ENCODE peak calls at places on chromosomes 2 and 18, in seven cellular contexts. A, P, H, V, G, T and R are unnamed samples.

GRCh38 chr2:121471571-121472464 is 58.9 kb upstream of the RNU4ATAC start:
- DNase-seq in A (no peak), V (no peak), T (no peak), G (no peak), P (no peak), H (no peak), R (no peak)

GRCh38 chr2:173713904-173714555 is 251.1 kb downstream of the SP3 start:
- DNase-seq in H (no peak), V (no peak), P (no peak), A (no peak), G (no peak), T (no peak), R (no peak)

GRCh38 chr2:196074631-196075030 is 6.0 kb upstream of the DNAH7 start:
- DNase-seq in T (no peak), P (no peak), V (no peak), A (no peak), G (no peak), H (no peak), R (no peak)

GRCh38 chr2:71995067-71995665 is 152.5 kb downstream of the CYP26B1 start:
- DNase-seq in G (no peak), T (no peak), P (peak; percentile 77), H (no peak), A (no peak), V (no peak), R (no peak)

GRCh38 chr2:239081622-239082021 is 233.7 kb downstream of the TWIST2 start:
- DNase-seq in H (no peak), V (no peak), T (no peak), P (no peak), G (no peak), A (no peak), R (no peak)

GRCh38 chr2:142853912-142854311 is 23.6 kb upstream of the KYNU start:
- DNase-seq in V (no peak), G (no peak), T (no peak), A (no peak), H (no peak), P (no peak), R (no peak)

GRCh38 chr2:148701039-148701438 is 56.5 kb downstream of the EPC2 start:
- DNase-seq in A (no peak), G (no peak), T (no peak), P (no peak), H (no peak), V (no peak), R (no peak)

GRCh38 chr18:22705328-22705727 is 227.8 kb upstream of the RBBP8 start:
- DNase-seq in P (peak; percentile 14), H (no peak), A (no peak), T (no peak), V (no peak), G (no peak), R (no peak)

GRCh38 chr18:12803069-12803936 is 80.7 kb downstream of the PTPN2 start:
- DNase-seq in T (no peak), G (no peak), H (no peak), V (no peak), A (no peak), P (no peak), R (no peak)

GRCh38 chr2:224042191-224042696 is 3.2 kb upstream of the SERPINE2 start:
- DNase-seq in H (no peak), A (no peak), G (no peak), V (peak; percentile 43), T (no peak), P (no peak), R (no peak)

GRCh38 chr2:172246649-172247048 is 143.9 kb upstream of the DLX2 start:
- DNase-seq in G (no peak), H (no peak), V (no peak), P (peak; percentile 70), T (no peak), A (no peak), R (no peak)

GRCh38 chr2:168165418-168165817 is 82.0 kb downstream of the STK39 start:
- DNase-seq in P (peak; percentile 24), G (no peak), H (no peak), A (no peak), T (no peak), V (no peak), R (no peak)

GRCh38 chr2:61758991-61759390 is 94.9 kb downstream of the FAM161A start:
- DNase-seq in V (no peak), T (no peak), P (peak; percentile 67), H (no peak), A (no peak), G (no peak), R (no peak)

DNA sequence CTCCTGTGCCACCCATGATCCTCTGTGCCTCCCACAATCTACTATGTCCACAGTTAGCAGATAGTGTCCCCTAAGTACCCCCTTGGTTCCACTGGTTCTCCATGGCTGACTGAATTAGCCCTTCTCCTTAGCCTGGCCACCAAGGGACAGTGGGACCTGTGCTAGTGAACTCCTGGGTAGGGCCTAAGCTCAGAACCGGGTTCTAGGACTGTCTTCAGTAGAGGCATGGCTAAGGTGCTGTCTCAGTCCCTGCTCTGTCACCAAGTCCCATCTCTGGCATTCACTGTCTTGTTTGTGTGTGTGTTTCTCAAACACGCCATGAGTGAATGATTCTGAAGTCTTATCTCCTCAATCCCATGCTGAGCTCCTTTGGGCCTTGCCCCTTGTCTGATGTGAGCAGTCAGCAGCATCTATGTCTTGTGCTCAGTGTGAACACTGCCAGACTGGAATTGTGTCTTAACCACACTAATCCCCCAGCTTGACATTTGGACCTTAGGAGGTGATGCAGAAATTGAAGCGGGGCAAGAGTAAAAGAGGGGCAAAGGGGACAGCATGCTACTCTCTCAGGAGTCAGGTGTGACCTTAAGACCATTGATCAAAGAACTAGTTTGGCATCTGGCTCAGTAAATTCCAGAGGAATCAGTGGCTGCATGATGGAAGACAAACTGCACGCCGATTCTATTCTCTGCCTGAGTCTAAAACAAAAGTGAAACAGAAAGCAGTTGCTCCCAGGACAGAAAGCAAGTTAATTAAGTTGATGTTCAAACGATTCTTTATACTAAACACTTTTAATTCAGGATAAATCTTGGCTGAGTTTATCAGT is 190.5 kb downstream of the ALPK2 start:
- DNase-seq in G (no peak), T (no peak), P (no peak), A (no peak), V (no peak), H (no peak), R (no peak)
- H3K4me3 ChIP-seq in G (peak overlapping the region; percentile 8), T (peak overlapping the region; percentile 24), P (no peak overlapping the region), A (no peak overlapping the region), V (peak overlapping the region; percentile 22), H (peak overlapping the region; percentile 8), R (no peak overlapping the region)

GRCh38 chr2:151761193-151761592 is 26.9 kb upstream of the NEB start:
- DNase-seq in T (no peak), V (no peak), G (no peak), A (no peak), P (no peak), H (no peak), R (no peak)

GRCh38 chr2:151757861-151758260 is 23.6 kb upstream of the NEB start:
- DNase-seq in A (peak; percentile 66), H (no peak), G (no peak), T (no peak), P (no peak), V (no peak), R (no peak)

GRCh38 chr2:151761687-151762086 is 27.4 kb upstream of the NEB start:
- DNase-seq in V (no peak), P (no peak), G (no peak), T (no peak), H (no peak), A (no peak), R (no peak)

GRCh38 chr2:151758744-151759143 is 24.5 kb upstream of the NEB start:
- DNase-seq in A (no peak), T (no peak), P (no peak), G (no peak), H (no peak), V (no peak), R (no peak)

GRCh38 chr2:151760139-151760650 is 25.9 kb upstream of the NEB start:
- DNase-seq in H (no peak), P (no peak), T (no peak), G (no peak), A (no peak), V (no peak), R (no peak)
- TF ChIP-seq POLR2A in H (no peak), P (no peak), T (no peak), G (no peak), A (no peak), V (no peak), R (no peak)

GRCh38 chr2:159137511-159138101 is 148.9 kb downstream of the WDSUB1 start:
- DNase-seq in G (no peak), T (no peak), A (no peak), H (no peak), V (no peak), P (no peak), R (peak; percentile 50)
- H3K4me3 ChIP-seq in G (no peak overlapping the region), T (no peak overlapping the region), A (no peak overlapping the region), H (no peak overlapping the region), V (no peak overlapping the region), P (no peak overlapping the region), R (no peak overlapping the region)

GRCh38 chr2:8487461-8487932 is 194.4 kb upstream of the ID2 start:
- DNase-seq in H (no peak), T (no peak), A (no peak), P (peak; percentile 43), V (no peak), G (no peak), R (no peak)
- TF ChIP-seq POLR2A in H (no peak), T (no peak), A (no peak), P (no peak), V (no peak), G (no peak), R (no peak)

GRCh38 chr2:55235724-55236538 is 3.4 kb downstream of the RPS27A start:
- DNase-seq in A (no peak), G (no peak), T (no peak), H (no peak), P (no peak), V (no peak), R (no peak)
- H3K4me3 ChIP-seq in A (no peak overlapping the region), G (no peak overlapping the region), T (no peak overlapping the region), H (no peak overlapping the region), P (peak overlapping the region; percentile 4), V (no peak overlapping the region), R (no peak overlapping the region)

DNA sequence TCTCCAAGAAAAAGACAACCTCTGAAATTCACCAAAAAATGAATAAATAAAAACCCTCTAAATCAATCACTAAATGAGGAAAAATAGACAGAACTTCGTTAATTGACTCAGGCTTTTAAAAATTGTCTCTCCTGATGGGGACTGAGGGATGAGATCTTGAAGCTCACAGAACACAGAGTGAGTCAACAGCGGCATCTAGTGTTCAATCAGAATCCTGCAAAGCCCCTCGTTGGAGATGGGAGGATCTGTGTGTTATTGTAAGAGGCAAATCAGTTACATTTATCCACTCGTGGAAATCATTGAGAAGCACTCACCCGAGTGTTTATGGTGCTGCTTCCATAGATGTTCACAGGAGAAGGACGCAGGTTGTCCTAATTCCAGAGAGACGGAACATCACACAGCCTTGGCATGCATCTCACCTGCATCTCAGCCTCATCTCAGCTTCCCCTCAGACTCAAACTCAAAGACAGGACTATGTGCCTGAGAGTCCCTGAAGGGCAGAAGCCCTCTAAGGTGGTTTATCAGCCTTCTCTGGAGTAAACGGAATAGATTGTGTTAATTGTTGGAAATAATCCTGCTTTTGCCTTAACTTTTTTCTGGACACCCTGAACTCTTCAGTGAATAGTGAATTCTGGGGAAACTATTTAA is 82.0 kb downstream of the MREG start:
- DNase-seq in P (peak; percentile 79), T (peak; percentile 63), G (no peak), V (peak; percentile 78), H (no peak), A (peak; percentile 46), R (peak; percentile 57)
- TF ChIP-seq POLR2A in P (no peak), T (no peak), G (no peak), V (no peak), H (no peak), A (no peak), R (no peak)